ENCODE peak calls at places on chromosomes 2 and 18, in ten cellular contexts. G is A549, D is tibial nerve, U is esophagus muscularis mucosa, R is suprapubic skin, J is H1, S is transverse colon, A is ovary, M is HepG2, Y is sigmoid colon. E is an unnamed sample.

GRCh38 chr18:35278969-35279368 is 11.1 kb downstream of the ZSCAN30 start:
- DNase-seq in D (no peak), G (no peak), U (no peak), Y (no peak), J (no peak), A (no peak), M (no peak), R (no peak), S (no peak), E (no peak)

GRCh38 chr2:67423489-67423888 is 26.4 kb downstream of the ETAA1 start:
- DNase-seq in M (no peak), G (no peak), U (no peak), Y (no peak), J (no peak), R (no peak), S (no peak), A (no peak), D (no peak), E (no peak)

GRCh38 chr2:140275427-140275826 is 1495.2 kb upstream of the NXPH2 start:
- DNase-seq in S (no peak), A (no peak), D (no peak), R (no peak), M (no peak), G (no peak), Y (no peak), J (no peak), U (no peak), E (no peak)

GRCh38 chr2:119809329-119810038 is 49.8 kb downstream of the PTPN4 start:
- DNase-seq in J (no peak), M (no peak), G (peak), A (no peak), U (no peak), D (no peak), S (no peak), Y (peak), R (no peak), E (no peak)

GRCh38 chr2:190320696-190321095 is 1.1 kb upstream of the HIBCH start:
- DNase-seq in Y (no peak), U (no peak), G (no peak), M (no peak), S (no peak), R (no peak), D (no peak), J (no peak), A (no peak), E (no peak)

GRCh38 chr2:191625016-191625415 is 52.9 kb upstream of the NABP1 start:
- DNase-seq in M (peak), A (no peak), G (peak), R (no peak), S (no peak), Y (no peak), D (no peak), J (no peak), U (no peak), E (no peak)

GRCh38 chr2:156649596-156649995 is 213.4 kb downstream of the GPD2 start:
- DNase-seq in G (no peak), A (no peak), J (no peak), U (no peak), D (no peak), M (no peak), R (no peak), S (no peak), Y (no peak), E (peak)

GRCh38 chr2:170530284-170530745 is 184.8 kb upstream of the SP5 start:
- DNase-seq in A (peak), U (peak), J (peak), S (peak), Y (peak), D (peak), M (peak), R (peak), G (peak), E (peak)

GRCh38 chr18:62458346-62458745 is 64.5 kb upstream of the ZCCHC2 start:
- DNase-seq in D (no peak), M (peak), G (no peak), U (no peak), Y (no peak), R (no peak), J (no peak), S (no peak), A (no peak), E (no peak)

GRCh38 chr2:152089238-152089637 is 9.6 kb downstream of the CACNB4 start:
- DNase-seq in D (no peak), G (no peak), J (no peak), Y (no peak), M (no peak), R (no peak), A (no peak), S (no peak), U (no peak), E (no peak)

GRCh38 chr2:148338544-148338943 is 306.0 kb upstream of the EPC2 start:
- DNase-seq in U (no peak), M (peak), A (no peak), R (no peak), S (no peak), D (no peak), J (no peak), G (no peak), Y (no peak), E (no peak)

GRCh38 chr2:70371753-70372152 is 69.9 kb upstream of the FAM136A start:
- DNase-seq in D (no peak), J (no peak), G (no peak), Y (no peak), U (no peak), A (no peak), R (no peak), M (no peak), S (no peak), E (no peak)

DNA sequence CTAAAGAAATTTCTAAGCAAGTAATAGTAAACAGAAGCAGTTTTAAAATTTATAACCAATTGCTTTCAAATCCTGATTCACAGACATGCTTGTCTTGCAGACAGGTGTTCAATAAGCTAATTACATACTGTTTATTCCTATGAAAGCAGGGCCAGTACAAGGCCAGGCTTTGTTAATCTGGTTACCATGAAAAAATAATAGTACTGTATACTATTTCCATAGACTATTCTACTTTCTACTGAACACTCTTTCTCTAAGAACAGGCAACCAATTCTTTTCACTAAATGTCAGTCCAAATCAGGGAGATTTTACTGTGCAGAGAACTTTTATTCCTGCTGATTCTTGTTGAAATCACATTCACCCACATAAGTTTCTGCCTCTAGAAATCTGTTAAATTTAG is 2.9 kb upstream of the SRSF7 start:
- DNase-seq in A (no peak), R (no peak), U (no peak), M (no peak), Y (no peak), G (no peak), J (no peak), D (no peak), S (no peak), E (no peak)
- H3K4me3 ChIP-seq in A (no peak), R (peak), U (peak), M (no peak), Y (peak), G (no peak), J (no peak), D (peak), S (peak), E (no peak)

GRCh38 chr2:216017365-216017764 is 4.0 kb upstream of the MREG start:
- DNase-seq in U (no peak), G (peak), S (peak), R (no peak), J (no peak), Y (no peak), D (no peak), M (no peak), A (no peak), E (no peak)

GRCh38 chr2:216014006-216014405 is 655 bp upstream of the MREG start:
- DNase-seq in S (no peak), A (no peak), R (no peak), Y (no peak), J (no peak), M (no peak), G (no peak), U (peak), D (no peak), E (no peak)

GRCh38 chr2:216014986-216015385 is 1.6 kb upstream of the MREG start:
- DNase-seq in R (no peak), A (no peak), U (no peak), D (no peak), G (no peak), Y (no peak), S (no peak), M (no peak), J (no peak), E (no peak)

GRCh38 chr2:216016581-216016980 is 3.2 kb upstream of the MREG start:
- DNase-seq in M (no peak), U (no peak), A (no peak), G (no peak), D (no peak), J (no peak), Y (no peak), S (no peak), R (no peak), E (no peak)

GRCh38 chr2:216015722-216016464 is 2.5 kb upstream of the MREG start:
- DNase-seq in G (no peak), A (no peak), R (no peak), Y (no peak), M (no peak), D (no peak), S (peak), U (peak), J (no peak), E (no peak)
- TF ChIP-seq EP300 in G (no peak), A (no peak), R (no peak), Y (no peak), M (no peak), D (no peak), S (no peak), U (no peak), J (no peak), E (no peak)

DNA sequence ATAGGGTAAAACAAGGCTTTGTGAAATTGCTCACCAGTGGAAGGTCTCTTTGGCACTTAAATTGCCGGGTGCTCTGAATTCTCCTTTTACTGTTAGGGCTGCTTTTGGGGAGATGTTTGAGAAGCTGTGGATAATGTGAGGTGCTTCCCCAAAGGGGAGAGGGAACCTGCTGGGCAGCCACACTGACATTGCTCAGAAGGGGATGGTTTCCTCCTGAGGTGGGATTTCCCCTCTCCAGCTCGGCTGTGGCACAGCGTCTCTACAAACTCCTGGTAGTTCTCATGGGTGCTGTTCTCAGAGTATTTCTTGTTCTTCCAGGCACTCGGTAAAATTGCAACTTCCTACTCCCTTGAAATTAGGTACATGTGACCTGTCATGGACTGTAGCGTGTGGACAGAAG is 124.2 kb downstream of the LPIN1 start:
- DNase-seq in Y (no peak), D (no peak), A (no peak), U (no peak), R (no peak), J (peak), G (no peak), M (no peak), S (no peak), E (no peak)
- H3K4me3 ChIP-seq in Y (no peak), D (no peak), A (no peak), U (no peak), R (no peak), J (no peak), G (no peak), M (no peak), S (no peak), E (no peak)

GRCh38 chr2:127566576-127566975 is 31.1 kb downstream of the MYO7B start:
- DNase-seq in G (no peak), D (no peak), Y (peak), S (no peak), J (no peak), A (no peak), U (no peak), R (no peak), M (no peak), E (no peak)

GRCh38 chr2:127570282-127571250 is 35.1 kb downstream of the MYO7B start:
- DNase-seq in Y (peak), A (no peak), G (no peak), R (no peak), S (no peak), U (no peak), D (no peak), M (no peak), J (peak), E (peak)

GRCh38 chr2:127568128-127568527 is 32.6 kb downstream of the MYO7B start:
- DNase-seq in D (no peak), A (no peak), U (no peak), Y (peak), R (no peak), S (no peak), G (no peak), J (no peak), M (no peak), E (no peak)

GRCh38 chr2:127567351-127567854 is 31.9 kb downstream of the MYO7B start:
- DNase-seq in R (no peak), A (no peak), G (no peak), U (no peak), Y (peak), D (no peak), J (peak), M (no peak), S (no peak), E (no peak)

DNA sequence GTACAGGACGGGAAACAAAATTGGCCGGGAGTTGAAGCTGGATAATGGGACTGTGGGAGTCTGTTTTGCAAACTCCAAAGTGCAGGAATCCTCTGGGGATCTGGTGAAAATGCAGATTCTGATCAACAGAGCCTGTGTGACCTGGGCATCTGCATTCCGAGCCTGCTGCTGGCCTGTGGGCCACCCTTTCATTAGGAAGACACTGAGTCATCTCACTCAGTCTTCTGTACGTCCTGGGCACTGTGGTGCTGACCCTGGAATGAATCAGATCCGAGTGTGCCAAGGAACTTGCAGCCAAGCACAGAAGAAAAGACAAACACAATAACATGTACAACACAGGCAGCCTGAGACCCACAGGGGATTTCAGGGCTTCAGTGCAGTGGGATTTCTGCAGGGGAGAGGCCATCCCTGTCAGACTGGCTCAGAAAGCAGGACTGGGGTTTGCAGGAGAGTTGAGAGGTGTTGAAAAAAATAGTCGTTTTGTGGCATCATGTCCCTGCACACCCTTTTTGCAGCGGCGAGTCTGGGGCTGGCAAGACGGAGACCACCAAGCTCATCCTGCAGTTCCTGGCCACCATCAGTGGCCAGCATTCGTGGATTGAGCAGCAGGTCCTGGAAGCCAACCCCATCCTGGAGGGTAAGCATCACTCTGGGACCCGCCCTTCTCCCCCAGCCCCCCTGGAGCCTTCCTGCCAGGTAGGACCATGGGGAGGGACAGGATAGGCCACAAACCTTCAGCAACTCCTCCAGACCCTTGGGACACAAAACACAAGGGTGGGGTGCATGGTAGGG is 34.0 kb downstream of the MYO7B start:
- DNase-seq in S (no peak), Y (peak), G (peak), J (peak), R (no peak), A (no peak), U (no peak), D (no peak), M (no peak), E (no peak)
- TF ChIP-seq EP300 in S (no peak), Y (no peak), G (no peak), J (no peak), R (no peak), A (no peak), U (no peak), D (no peak), M (no peak), E (no peak)

DNA sequence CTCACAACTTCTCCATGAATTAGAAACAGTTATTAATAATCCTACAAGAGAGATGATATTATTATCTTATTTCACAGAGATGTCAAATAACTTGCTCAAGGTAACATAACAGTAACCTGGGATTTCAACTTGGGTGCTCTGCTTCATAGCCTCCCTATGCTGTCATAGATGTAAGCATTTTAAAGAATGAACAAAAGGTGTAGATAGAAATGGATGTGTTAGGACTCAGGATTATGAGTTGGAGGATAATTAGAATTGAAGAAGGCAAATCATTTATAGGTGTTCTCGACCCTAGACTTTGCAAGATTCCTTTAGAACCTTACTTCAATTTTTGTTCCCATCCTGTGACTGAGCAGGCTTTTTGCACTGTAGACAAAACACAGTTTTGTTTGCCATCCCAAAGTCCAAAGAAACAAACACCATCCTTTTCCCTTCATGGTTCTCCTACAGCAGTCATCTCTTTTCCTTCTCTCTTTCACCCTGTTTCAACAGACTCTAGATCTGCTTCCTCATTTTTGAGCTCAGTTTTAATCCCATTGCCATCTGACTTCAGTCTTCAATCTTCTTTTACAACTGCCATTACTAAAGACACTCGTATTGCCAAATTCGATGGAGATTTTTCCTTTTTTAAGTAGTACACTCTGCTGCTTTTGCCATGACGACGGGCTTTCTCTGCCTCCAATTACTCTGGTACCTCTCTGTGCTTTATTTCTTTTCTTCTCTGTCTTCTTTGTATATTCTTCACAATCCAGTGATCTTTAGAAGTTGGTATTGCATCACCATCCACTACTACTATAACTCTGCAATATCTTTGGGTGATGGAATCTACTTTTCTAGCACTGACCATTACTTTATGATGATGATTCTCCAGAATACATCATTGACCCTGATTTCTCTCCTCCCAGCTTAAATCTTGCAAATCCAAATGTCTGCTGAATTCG is 4.5 kb downstream of the HNMT start:
- DNase-seq in A (no peak), D (no peak), J (no peak), Y (no peak), S (no peak), G (no peak), R (no peak), U (no peak), M (peak), E (no peak)
- H3K4me3 ChIP-seq in A (no peak), D (no peak), J (no peak), Y (no peak), S (no peak), G (no peak), R (no peak), U (no peak), M (peak), E (no peak)

GRCh38 chr2:86300496-86300895 is 36.9 kb downstream of the REEP1 start:
- DNase-seq in Y (no peak), U (no peak), A (no peak), S (no peak), M (no peak), D (no peak), R (no peak), G (no peak), J (no peak), E (no peak)
- TF ChIP-seq EP300 in Y (no peak), U (no peak), A (no peak), S (no peak), M (no peak), D (no peak), R (no peak), G (no peak), J (no peak), E (no peak)

GRCh38 chr2:3729786-3730185 is 26.4 kb downstream of the DCDC2C start:
- DNase-seq in G (no peak), S (no peak), M (no peak), A (no peak), D (no peak), R (no peak), J (no peak), Y (no peak), U (no peak), E (no peak)

GRCh38 chr2:3728104-3729054 is 25.0 kb downstream of the DCDC2C start:
- DNase-seq in J (peak), S (no peak), U (no peak), R (no peak), D (no peak), Y (no peak), G (peak), A (peak), M (peak), E (no peak)

GRCh38 chr2:3727397-3728045 is 24.1 kb downstream of the DCDC2C start:
- DNase-seq in M (no peak), J (no peak), R (no peak), S (no peak), G (no peak), D (no peak), A (no peak), Y (no peak), U (no peak), E (no peak)

GRCh38 chr2:3730646-3731045 is 27.3 kb downstream of the DCDC2C start:
- DNase-seq in M (no peak), G (peak), R (no peak), Y (no peak), J (no peak), D (no peak), S (no peak), A (no peak), U (no peak), E (no peak)

GRCh38 chr2:3729055-3729448 is 25.7 kb downstream of the DCDC2C start:
- DNase-seq in G (no peak), J (no peak), U (no peak), Y (no peak), R (no peak), A (no peak), D (no peak), S (no peak), M (no peak), E (no peak)
- H3K4me3 ChIP-seq in G (no peak), J (no peak), U (no peak), Y (no peak), R (no peak), A (no peak), D (no peak), S (no peak), M (no peak), E (no peak)

E was measured in stomach.